ENCODE peak calls at places on chromosomes 6 and 20, in nine cellular contexts. K, Y, B, D, I, C, A, O and R are unnamed samples.

GRCh38 chr6:166031275-166031674 is 136.4 kb downstream of the TBXT start:
- DNase-seq in D (no peak), I (no peak), C (no peak), A (no peak), K (no peak), Y (no peak), O (no peak), B (no peak), R (no peak)

GRCh38 chr20:59571591-59572314 is 32.6 kb upstream of the PHACTR3 start:
- DNase-seq in A (peak; percentile 34), Y (no peak), D (peak; percentile 51), I (no peak), O (peak; percentile 12), C (peak; percentile 66), K (peak; percentile 64), B (peak; percentile 38), R (peak; percentile 59)

GRCh38 chr20:43731469-43731868 is 4.7 kb upstream of the GTSF1L start:
- DNase-seq in K (no peak), C (no peak), B (peak; percentile 84), A (no peak), Y (no peak), O (no peak), I (no peak), D (no peak), R (no peak)

GRCh38 chr20:50295762-50296449 is 105.3 kb downstream of the CEBPB start:
- DNase-seq in I (no peak), Y (no peak), D (no peak), B (no peak), O (no peak), C (no peak), K (no peak), A (no peak), R (no peak)

GRCh38 chr6:142306736-142307135 is 4.9 kb downstream of the ADGRG6 start:
- DNase-seq in I (no peak), B (no peak), A (no peak), C (no peak), K (no peak), D (peak; percentile 29), O (no peak), Y (no peak), R (no peak)

GRCh38 chr6:134936927-134937326 is 13.0 kb downstream of the ALDH8A1 start:
- DNase-seq in D (no peak), C (no peak), B (peak; percentile 82), Y (no peak), I (no peak), K (no peak), A (no peak), O (no peak), R (no peak)

GRCh38 chr6:123803862-123804681 is at the start of gene NKAIN2:
- DNase-seq in I (no peak), Y (no peak), B (no peak), D (no peak), C (peak; percentile 23), A (no peak), K (no peak), O (no peak), R (no peak)

GRCh38 chr6:3337521-3338350 is 79.0 kb downstream of the PSMG4 start:
- DNase-seq in B (peak; percentile 56), O (no peak), I (no peak), Y (no peak), A (no peak), D (peak; percentile 58), K (no peak), C (no peak), R (no peak)

GRCh38 chr6:129192458-129192989 is 309.6 kb downstream of the LAMA2 start:
- DNase-seq in B (no peak), O (no peak), C (no peak), Y (peak; percentile 8), K (no peak), I (no peak), D (no peak), A (no peak), R (no peak)

GRCh38 chr6:108274546-108274945 is 13.7 kb upstream of the SNX3 start:
- DNase-seq in D (no peak), C (no peak), A (no peak), K (no peak), Y (no peak), O (no peak), B (no peak), I (no peak), R (no peak)

GRCh38 chr6:107543567-107543966 is 53.6 kb downstream of the SOBP start:
- DNase-seq in A (no peak), Y (no peak), K (no peak), I (no peak), C (no peak), D (no peak), O (no peak), B (no peak), R (no peak)

GRCh38 chr6:40640591-40641293 is 53.6 kb upstream of the LRFN2 start:
- DNase-seq in C (no peak), D (no peak), O (no peak), I (no peak), K (no peak), B (no peak), Y (no peak), A (no peak), R (no peak)

DNA sequence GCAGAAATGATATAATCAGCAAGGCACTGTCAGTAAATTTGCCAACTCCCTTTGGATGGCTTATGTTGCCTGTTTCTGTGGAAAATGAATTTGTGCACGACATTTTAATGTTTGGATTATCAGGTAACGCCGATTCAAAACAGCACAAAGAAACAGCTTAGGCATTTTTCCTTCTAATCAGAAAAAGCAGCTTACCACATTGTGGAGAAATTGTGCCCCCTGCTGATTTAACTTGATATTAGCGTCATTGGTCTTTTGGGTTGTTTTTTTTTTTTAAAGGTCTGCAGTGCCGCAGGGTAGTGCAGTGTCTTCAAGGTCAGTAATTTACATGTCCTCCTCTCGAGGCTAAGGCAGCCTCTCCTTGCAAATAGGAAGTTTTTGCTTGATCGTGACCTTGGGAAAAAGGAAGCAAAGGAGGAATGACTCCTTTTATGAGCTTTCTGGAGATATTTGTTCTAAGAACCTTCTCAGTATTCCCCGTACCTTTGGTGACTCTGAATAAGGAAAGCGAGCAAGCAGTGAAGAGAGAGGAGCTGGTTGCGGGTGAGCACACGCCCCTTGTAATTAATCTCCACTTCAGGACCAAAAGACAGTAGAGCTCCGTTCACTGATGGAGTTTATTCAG is 79.1 kb downstream of the ELOVL4 start:
- DNase-seq in I (no peak), Y (peak; percentile 51), O (peak; percentile 76), K (no peak), C (no peak), D (peak; percentile 54), A (no peak), B (peak; percentile 62), R (no peak)
- TF ChIP-seq CTCF in I (peak; percentile 63), Y (peak; percentile 74), O (peak; percentile 50), K (peak; percentile 23), C (peak; percentile 64), D (peak; percentile 67), A (peak; percentile 63), B (peak; percentile 83), R (peak; percentile 9)

DNA sequence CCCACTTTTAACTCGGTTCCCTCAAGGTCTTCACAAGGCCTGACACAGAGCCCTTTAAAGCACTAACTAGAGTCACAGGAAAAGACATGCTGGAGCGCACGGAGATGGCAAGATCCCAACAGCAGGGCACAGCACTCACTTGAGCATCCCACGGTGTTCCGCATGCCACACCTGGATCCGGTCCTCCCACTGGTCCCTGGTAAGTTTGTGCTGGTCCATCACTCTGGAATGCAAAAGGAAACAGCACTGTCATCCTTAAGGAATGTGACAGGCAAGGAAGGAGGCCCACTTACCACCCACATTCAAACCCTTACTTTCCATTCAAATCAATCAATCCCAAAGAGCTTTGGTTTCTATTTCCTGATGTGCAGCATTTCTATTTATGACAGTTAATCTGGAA is 34.7 kb downstream of the EZR start:
- DNase-seq in I (no peak), Y (peak; percentile 83), A (no peak), B (peak; percentile 70), O (no peak), C (no peak), K (peak; percentile 41), D (no peak), R (no peak)
- H3K4me1 ChIP-seq in I (no peaks in the 10 kb centered on the region), Y (peaks cover 99% of the 10 kb centered on the region), A (peaks cover 16% of the 10 kb centered on the region), B (peaks cover 2% of the 10 kb centered on the region), O (peaks cover 58% of the 10 kb centered on the region), C (peaks cover 8% of the 10 kb centered on the region), K (no peaks in the 10 kb centered on the region), D (peaks cover 6% of the 10 kb centered on the region), R (no peaks in the 10 kb centered on the region)

GRCh38 chr6:132512638-132513632 is at the start of gene STX7:
- DNase-seq in Y (peak; percentile 97), B (peak; percentile 81), A (peak; percentile 79), C (peak; percentile 92), K (peak; percentile 96), D (peak; percentile 91), I (peak; percentile 74), O (peak; percentile 75), R (peak; percentile 93)
- TF ChIP-seq CTCF in Y (no peak), B (no peak), A (no peak), C (no peak), K (no peak), D (peak; percentile 32), I (no peak), O (no peak), R (no peak)

GRCh38 chr20:5691918-5692618 is 58.1 kb upstream of the SHLD1 start:
- DNase-seq in I (no peak), D (peak; percentile 35), A (no peak), K (peak; percentile 86), O (no peak), C (no peak), Y (no peak), B (no peak), R (no peak)

GRCh38 chr20:5687884-5688283 is 62.3 kb upstream of the SHLD1 start:
- DNase-seq in O (no peak), A (no peak), I (no peak), D (no peak), C (no peak), B (no peak), Y (no peak), K (no peak), R (peak; percentile 35)

GRCh38 chr20:5689451-5689850 is 60.8 kb upstream of the SHLD1 start:
- DNase-seq in K (no peak), C (no peak), I (no peak), Y (no peak), B (no peak), O (no peak), A (no peak), D (peak; percentile 47), R (no peak)

GRCh38 chr20:5686381-5687105 is 63.7 kb upstream of the SHLD1 start:
- DNase-seq in O (no peak), D (no peak), I (no peak), C (no peak), A (no peak), Y (no peak), B (no peak), K (no peak), R (no peak)

GRCh38 chr20:5688431-5688972 is 61.7 kb upstream of the SHLD1 start:
- DNase-seq in B (no peak), O (no peak), I (peak; percentile 12), C (peak; percentile 34), D (no peak), Y (no peak), K (no peak), A (no peak), R (peak; percentile 51)
- H3K4me1 ChIP-seq in B (no peaks in the 10 kb centered on the region), O (no peaks in the 10 kb centered on the region), I (no peaks in the 10 kb centered on the region), C (peaks cover 18% of the 10 kb centered on the region), D (peaks cover 50% of the 10 kb centered on the region), Y (peaks cover 7% of the 10 kb centered on the region), K (no peaks in the 10 kb centered on the region), A (no peaks in the 10 kb centered on the region), R (no peaks in the 10 kb centered on the region)